ENCODE peak calls at places on chromosomes 1 and 21, in six cellular contexts. Y, C, K, J, E and X are unnamed samples.

GRCh38 chr1:159945483-159946241 is at the start of gene IGSF9:
- DNase-seq in J (peak; percentile 90), C (peak; percentile 85), K (no peak), E (peak; percentile 86), Y (peak; percentile 73), X (peak; percentile 81)

GRCh38 chr1:206685256-206685748 is 597 bp downstream of the MAPKAPK2 start:
- DNase-seq in Y (no peak), E (peak; percentile 57), K (peak; percentile 65), J (peak; percentile 43), C (peak; percentile 70), X (no peak)

GRCh38 chr1:77831976-77832695 is 52.7 kb downstream of the MIGA1 start:
- DNase-seq in J (no peak), Y (no peak), C (no peak), E (no peak), K (no peak), X (no peak)

GRCh38 chr21:33383056-33383888 is 19.9 kb upstream of the IFNGR2 start:
- DNase-seq in K (peak; percentile 85), E (peak; percentile 88), Y (peak; percentile 95), C (peak; percentile 65), J (peak; percentile 47), X (peak; percentile 80)

GRCh38 chr1:93595266-93595665 is 86.4 kb downstream of the BCAR3 start:
- DNase-seq in Y (no peak), C (no peak), J (no peak), K (no peak), E (no peak), X (no peak)

GRCh38 chr1:185694081-185694480 is 40.1 kb upstream of the HMCN1 start:
- DNase-seq in E (peak; percentile 49), K (peak; percentile 90), C (no peak), J (peak; percentile 30), Y (peak; percentile 47), X (no peak)

GRCh38 chr1:32339363-32339978 is 3.4 kb upstream of the MARCKSL1 start:
- DNase-seq in Y (no peak), K (peak; percentile 67), C (no peak), E (peak; percentile 32), J (no peak), X (no peak)

GRCh38 chr1:153395136-153395685 is 4.3 kb upstream of the S100A8 start:
- DNase-seq in J (no peak), Y (no peak), C (peak; percentile 60), K (no peak), E (no peak), X (peak; percentile 40)

GRCh38 chr21:34648739-34649297 is 20.0 kb upstream of the CLIC6 start:
- DNase-seq in J (no peak), C (no peak), E (no peak), Y (no peak), K (no peak), X (peak; percentile 18)

GRCh38 chr1:146034976-146035469 is 13.5 kb upstream of the HJV start:
- DNase-seq in Y (no peak), K (peak; percentile 62), E (no peak), C (peak; percentile 33), J (no peak), X (no peak)

GRCh38 chr1:214824758-214825157 is 221.8 kb downstream of the CENPF start:
- DNase-seq in C (no peak), K (no peak), E (no peak), Y (no peak), J (no peak), X (no peak)

GRCh38 chr1:92858564-92859399 is 26.9 kb downstream of the RPL5 start:
- DNase-seq in Y (peak; percentile 70), E (no peak), C (no peak), K (peak; percentile 94), J (peak; percentile 78), X (no peak)

GRCh38 chr1:222916067-222916466 is 101.2 kb downstream of the DISP1 start:
- DNase-seq in J (no peak), Y (no peak), K (no peak), E (no peak), C (no peak), X (no peak)

GRCh38 chr1:234963180-234963903 is 165.3 kb downstream of the TOMM20 start:
- DNase-seq in K (peak; percentile 92), J (peak; percentile 83), Y (peak; percentile 93), C (peak; percentile 90), E (peak; percentile 94), X (peak; percentile 93)

GRCh38 chr1:3955196-3955772 is 55.2 kb upstream of the C1orf174 start:
- DNase-seq in K (no peak), C (no peak), J (no peak), E (no peak), Y (no peak), X (no peak)

GRCh38 chr21:28423521-28423920 is 569.2 kb downstream of the LTN1 start:
- DNase-seq in C (no peak), Y (no peak), J (no peak), E (no peak), K (no peak), X (no peak)

GRCh38 chr1:204348722-204349121 is 11.0 kb downstream of the PLEKHA6 start:
- DNase-seq in C (peak; percentile 81), J (no peak), K (no peak), E (peak; percentile 79), Y (no peak), X (peak; percentile 90)

GRCh38 chr1:203454986-203455471 is 20.6 kb upstream of the PRELP start:
- DNase-seq in Y (no peak), C (no peak), E (no peak), J (no peak), K (no peak), X (no peak)

GRCh38 chr1:79896136-79896535 is 889.6 kb upstream of the ADGRL4 start:
- DNase-seq in J (no peak), C (no peak), Y (no peak), K (no peak), E (no peak), X (no peak)

GRCh38 chr1:31576743-31577455 is 584 bp downstream of the TINAGL1 start:
- DNase-seq in J (no peak), K (no peak), E (no peak), C (no peak), Y (no peak), X (peak; percentile 55)

DNA sequence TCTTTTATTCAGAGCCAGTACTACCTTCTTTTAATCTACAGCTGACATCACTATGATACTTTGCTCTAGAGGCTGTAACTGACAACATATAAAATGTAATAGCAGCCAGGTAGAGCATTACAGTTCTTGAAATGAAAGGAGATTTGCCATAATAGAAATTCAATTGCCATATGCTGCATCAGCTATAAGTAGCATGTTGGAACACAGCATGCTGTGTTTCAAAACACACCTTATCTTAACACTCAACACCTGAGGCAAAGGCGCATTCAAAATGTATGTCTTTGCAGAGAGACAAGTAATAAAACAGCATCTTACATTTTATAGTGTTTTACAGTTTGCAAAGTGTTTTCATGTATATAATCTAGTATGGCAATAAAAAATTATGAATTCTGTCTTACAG is 24.0 kb upstream of the KRTAP21-1 start:
- DNase-seq in E (no peak), Y (no peak), C (no peak), K (no peak), J (no peak), X (no peak)
- H3K27me3 ChIP-seq in E (no peaks in the 10 kb centered on the region), Y (no peaks in the 10 kb centered on the region), C (no peaks in the 10 kb centered on the region), K (no peaks in the 10 kb centered on the region), J (no peaks in the 10 kb centered on the region), X (no peaks in the 10 kb centered on the region)

GRCh38 chr1:37765937-37766664 is 1.2 kb upstream of the EPHA10 start:
- DNase-seq in C (no peak), E (no peak), K (peak; percentile 77), Y (no peak), J (no peak), X (no peak)

GRCh38 chr1:37761416-37762095 is 3.4 kb downstream of the EPHA10 start:
- DNase-seq in Y (no peak), C (no peak), J (no peak), K (no peak), E (no peak), X (no peak)

GRCh38 chr1:37762516-37762915 is 2.4 kb downstream of the EPHA10 start:
- DNase-seq in Y (no peak), E (no peak), K (no peak), C (no peak), J (no peak), X (no peak)

GRCh38 chr1:37764888-37765441 is at the start of gene EPHA10:
- DNase-seq in C (no peak), E (no peak), J (no peak), K (no peak), Y (no peak), X (no peak)

GRCh38 chr1:37763791-37764741 is 854 bp downstream of the EPHA10 start:
- DNase-seq in Y (no peak), C (no peak), E (no peak), J (no peak), K (peak; percentile 57), X (no peak)
- H3K4me3 ChIP-seq in Y (no peak overlapping the region), C (no peak overlapping the region), E (no peak overlapping the region), J (no peak overlapping the region), K (no peak overlapping the region), X (no peak overlapping the region)

DNA sequence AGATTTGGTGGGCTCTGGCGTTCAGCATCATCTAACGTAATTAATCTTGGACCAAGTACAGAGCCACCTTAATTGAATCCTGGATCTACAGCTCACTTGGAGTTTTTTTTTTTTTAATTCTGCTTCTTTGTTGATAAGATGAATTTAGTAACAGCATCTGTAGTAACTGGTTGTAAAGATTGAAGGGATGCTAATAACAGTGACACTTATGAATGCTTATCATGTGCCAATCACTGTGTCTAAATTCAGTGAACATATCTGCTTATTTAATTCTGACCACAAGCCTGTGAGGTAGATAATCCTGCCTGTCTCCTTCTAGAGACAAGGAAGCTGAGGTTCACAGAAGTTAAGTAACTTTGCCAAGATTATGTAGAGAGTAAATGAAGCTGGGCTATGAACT is 408.0 kb downstream of the RWDD3 start:
- DNase-seq in K (no peak), C (no peak), E (no peak), J (no peak), Y (no peak), X (no peak)
- H3K27ac ChIP-seq in K (no peak overlapping the region), C (no peak overlapping the region), E (no peak overlapping the region), J (no peak overlapping the region), Y (no peak overlapping the region), X (no peak overlapping the region)

GRCh38 chr1:236067854-236068454 is 3.1 kb upstream of the NID1 start:
- DNase-seq in C (no peak), K (no peak), E (no peak), Y (no peak), J (no peak), X (no peak)

GRCh38 chr1:236066054-236066453 is 1.2 kb upstream of the NID1 start:
- DNase-seq in J (no peak), K (no peak), C (no peak), Y (no peak), E (no peak), X (no peak)

GRCh38 chr1:236064674-236065508 is at the start of gene NID1:
- DNase-seq in C (peak; percentile 92), K (no peak), E (peak; percentile 87), Y (peak; percentile 34), J (no peak), X (peak; percentile 91)

GRCh38 chr1:236065509-236066005 is 667 bp upstream of the NID1 start:
- DNase-seq in C (no peak), J (no peak), K (no peak), Y (no peak), E (no peak), X (no peak)

DNA sequence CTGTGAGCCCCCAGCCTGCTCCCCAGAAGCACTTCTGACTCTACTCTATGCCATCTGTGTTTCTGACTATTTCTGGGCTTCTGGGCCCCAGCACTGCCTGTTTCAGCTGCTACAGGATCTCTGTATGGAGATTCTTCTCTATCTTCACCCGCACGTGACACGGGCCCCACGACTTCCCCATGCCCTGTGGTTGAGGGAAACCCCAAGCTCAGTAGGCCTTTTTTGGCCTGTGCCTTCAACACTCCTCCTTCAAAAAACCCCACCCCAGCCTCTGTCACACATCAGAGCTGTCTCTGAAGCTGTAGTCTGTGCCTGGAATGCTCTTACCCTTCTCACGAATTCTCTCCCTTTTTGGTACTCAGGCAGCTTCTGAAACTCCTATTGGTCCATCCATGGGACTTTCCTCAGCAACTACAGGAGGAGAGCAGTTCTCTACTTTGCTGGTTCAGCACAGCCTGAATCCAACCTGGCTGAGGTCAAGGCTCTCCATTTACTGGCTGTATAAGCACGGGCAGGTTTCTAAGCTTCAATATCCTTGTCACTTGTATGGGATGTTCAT is 2.0 kb upstream of the NID1 start:
- DNase-seq in J (peak; percentile 23), K (no peak), Y (peak; percentile 58), C (peak; percentile 71), E (peak; percentile 86), X (peak; percentile 77)
- H3K27me3 ChIP-seq in J (peaks cover 17% of the 10 kb centered on the region), K (no peaks in the 10 kb centered on the region), Y (no peaks in the 10 kb centered on the region), C (peaks cover 43% of the 10 kb centered on the region), E (no peaks in the 10 kb centered on the region), X (no peaks in the 10 kb centered on the region)